ENCODE peak calls at places on chromosomes 7 and 10, in eight cellular contexts. One of them, this sample, is unnamed.

GRCh38 chr10:126247454-126247975 is 140.8 kb downstream of the ADAM12 start:
- DNase-seq in AG04450: peak
- DNase-seq in dorsolateral prefrontal cortex: no peak
- DNase-seq in AG10803: peak
- DNase-seq in brain microvascular endothelial cell: peak
- DNase-seq in fibroblast of pulmonary artery: peak
- DNase-seq in GM20000: no peak
- DNase-seq in GM23338: no peak
- DNase-seq in this sample: peak

GRCh38 chr10:77024456-77024855 is 613.2 kb downstream of the KCNMA1 start:
- DNase-seq in GM20000: no peak
- DNase-seq in AG04450: no peak
- DNase-seq in brain microvascular endothelial cell: no peak
- DNase-seq in fibroblast of pulmonary artery: no peak
- DNase-seq in AG10803: peak
- DNase-seq in dorsolateral prefrontal cortex: no peak
- DNase-seq in GM23338: no peak
- DNase-seq in this sample: no peak

GRCh38 chr10:22308390-22308789 is 7.8 kb upstream of the COMMD3 start:
- DNase-seq in GM23338: no peak
- DNase-seq in AG04450: no peak
- DNase-seq in GM20000: peak
- DNase-seq in fibroblast of pulmonary artery: peak
- DNase-seq in AG10803: no peak
- DNase-seq in dorsolateral prefrontal cortex: no peak
- DNase-seq in brain microvascular endothelial cell: peak
- DNase-seq in this sample: no peak

GRCh38 chr7:47185193-47185592 is 396.7 kb downstream of the TNS3 start:
- DNase-seq in brain microvascular endothelial cell: no peak
- DNase-seq in fibroblast of pulmonary artery: no peak
- DNase-seq in AG04450: no peak
- DNase-seq in GM20000: no peak
- DNase-seq in GM23338: no peak
- DNase-seq in AG10803: no peak
- DNase-seq in dorsolateral prefrontal cortex: no peak
- DNase-seq in this sample: no peak

GRCh38 chr7:157809863-157810851 is 473.4 kb downstream of the DNAJB6 start:
- DNase-seq in dorsolateral prefrontal cortex: no peak
- DNase-seq in brain microvascular endothelial cell: no peak
- DNase-seq in fibroblast of pulmonary artery: no peak
- DNase-seq in AG04450: no peak
- DNase-seq in AG10803: no peak
- DNase-seq in GM23338: no peak
- DNase-seq in GM20000: no peak
- DNase-seq in this sample: no peak

GRCh38 chr7:151876112-151876898 is 610 bp downstream of the PRKAG2 start:
- DNase-seq in AG04450: no peak
- DNase-seq in AG10803: peak
- DNase-seq in GM23338: peak
- DNase-seq in fibroblast of pulmonary artery: peak
- DNase-seq in dorsolateral prefrontal cortex: no peak
- DNase-seq in GM20000: peak
- DNase-seq in brain microvascular endothelial cell: no peak
- DNase-seq in this sample: no peak

GRCh38 chr10:72285972-72286521 is 12.3 kb downstream of the DDIT4 start:
- DNase-seq in fibroblast of pulmonary artery: peak
- DNase-seq in AG04450: no peak
- DNase-seq in GM20000: no peak
- DNase-seq in AG10803: no peak
- DNase-seq in GM23338: no peak
- DNase-seq in brain microvascular endothelial cell: no peak
- DNase-seq in dorsolateral prefrontal cortex: no peak
- DNase-seq in this sample: no peak

GRCh38 chr10:29119374-29119773 is 169.5 kb upstream of the LYZL1 start:
- DNase-seq in GM20000: no peak
- DNase-seq in AG04450: no peak
- DNase-seq in fibroblast of pulmonary artery: peak
- DNase-seq in GM23338: peak
- DNase-seq in dorsolateral prefrontal cortex: no peak
- DNase-seq in brain microvascular endothelial cell: no peak
- DNase-seq in AG10803: peak
- DNase-seq in this sample: no peak

GRCh38 chr10:12180221-12180974 is 15.3 kb downstream of the NUDT5 start:
- DNase-seq in AG10803: no peak
- DNase-seq in GM23338: peak
- DNase-seq in dorsolateral prefrontal cortex: no peak
- DNase-seq in brain microvascular endothelial cell: no peak
- DNase-seq in GM20000: no peak
- DNase-seq in fibroblast of pulmonary artery: no peak
- DNase-seq in AG04450: no peak
- DNase-seq in this sample: no peak

GRCh38 chr7:5495581-5496375 is 72.1 kb upstream of the TNRC18 start:
- DNase-seq in GM20000: no peak
- DNase-seq in brain microvascular endothelial cell: no peak
- DNase-seq in dorsolateral prefrontal cortex: peak
- DNase-seq in AG10803: peak
- DNase-seq in GM23338: no peak
- DNase-seq in fibroblast of pulmonary artery: no peak
- DNase-seq in AG04450: no peak
- DNase-seq in this sample: no peak

GRCh38 chr10:109995178-109995577 is 12.6 kb upstream of the ADD3 start:
- DNase-seq in GM23338: no peak
- DNase-seq in brain microvascular endothelial cell: no peak
- DNase-seq in AG10803: no peak
- DNase-seq in fibroblast of pulmonary artery: no peak
- DNase-seq in GM20000: no peak
- DNase-seq in dorsolateral prefrontal cortex: no peak
- DNase-seq in AG04450: no peak
- DNase-seq in this sample: no peak

GRCh38 chr10:59091239-59091638 is 85.2 kb upstream of the PHYHIPL start:
- DNase-seq in brain microvascular endothelial cell: no peak
- DNase-seq in AG04450: no peak
- DNase-seq in AG10803: no peak
- DNase-seq in fibroblast of pulmonary artery: no peak
- DNase-seq in GM23338: no peak
- DNase-seq in GM20000: no peak
- DNase-seq in dorsolateral prefrontal cortex: no peak
- DNase-seq in this sample: no peak

GRCh38 chr10:79005126-79005820 is 63.5 kb upstream of the ZMIZ1 start:
- DNase-seq in GM23338: no peak
- DNase-seq in GM20000: no peak
- DNase-seq in AG10803: no peak
- DNase-seq in AG04450: no peak
- DNase-seq in fibroblast of pulmonary artery: no peak
- DNase-seq in dorsolateral prefrontal cortex: no peak
- DNase-seq in brain microvascular endothelial cell: no peak
- DNase-seq in this sample: no peak

GRCh38 chr10:79322616-79323566 is 24.4 kb upstream of the PPIF start:
- DNase-seq in brain microvascular endothelial cell: peak
- DNase-seq in GM20000: no peak
- DNase-seq in dorsolateral prefrontal cortex: no peak
- DNase-seq in fibroblast of pulmonary artery: peak
- DNase-seq in AG10803: peak
- DNase-seq in GM23338: no peak
- DNase-seq in AG04450: no peak
- DNase-seq in this sample: peak

GRCh38 chr7:74525881-74526280 is 72.2 kb downstream of the GTF2IRD1 start:
- DNase-seq in dorsolateral prefrontal cortex: no peak
- DNase-seq in GM23338: peak
- DNase-seq in fibroblast of pulmonary artery: no peak
- DNase-seq in brain microvascular endothelial cell: no peak
- DNase-seq in AG04450: no peak
- DNase-seq in AG10803: no peak
- DNase-seq in GM20000: no peak
- DNase-seq in this sample: no peak

GRCh38 chr10:127755758-127756157 is 18.8 kb downstream of the FOXI2 start:
- DNase-seq in AG04450: no peak
- DNase-seq in brain microvascular endothelial cell: no peak
- DNase-seq in dorsolateral prefrontal cortex: no peak
- DNase-seq in GM20000: no peak
- DNase-seq in fibroblast of pulmonary artery: no peak
- DNase-seq in GM23338: no peak
- DNase-seq in AG10803: no peak
- DNase-seq in this sample: no peak

GRCh38 chr10:95474228-95475002 is 86.8 kb downstream of the SORBS1 start:
- DNase-seq in GM20000: no peak
- DNase-seq in brain microvascular endothelial cell: no peak
- DNase-seq in dorsolateral prefrontal cortex: no peak
- DNase-seq in AG04450: no peak
- DNase-seq in GM23338: peak
- DNase-seq in fibroblast of pulmonary artery: peak
- DNase-seq in AG10803: peak
- DNase-seq in this sample: no peak

GRCh38 chr7:107201795-107202450 is 33.1 kb downstream of the HBP1 start:
- DNase-seq in GM20000: peak
- DNase-seq in AG04450: no peak
- DNase-seq in fibroblast of pulmonary artery: peak
- DNase-seq in dorsolateral prefrontal cortex: peak
- DNase-seq in brain microvascular endothelial cell: peak
- DNase-seq in GM23338: peak
- DNase-seq in AG10803: no peak
- DNase-seq in this sample: peak

GRCh38 chr7:100830396-100830795 is 3.1 kb upstream of the EPHB4 start:
- DNase-seq in brain microvascular endothelial cell: no peak
- DNase-seq in GM23338: no peak
- DNase-seq in dorsolateral prefrontal cortex: no peak
- DNase-seq in AG04450: no peak
- DNase-seq in AG10803: no peak
- DNase-seq in GM20000: no peak
- DNase-seq in fibroblast of pulmonary artery: no peak
- DNase-seq in this sample: no peak

GRCh38 chr10:60073397-60073780 is 167.0 kb upstream of the CCDC6 start:
- DNase-seq in fibroblast of pulmonary artery: no peak
- DNase-seq in dorsolateral prefrontal cortex: no peak
- DNase-seq in AG10803: no peak
- DNase-seq in brain microvascular endothelial cell: peak
- DNase-seq in GM23338: no peak
- DNase-seq in AG04450: no peak
- DNase-seq in GM20000: no peak
- DNase-seq in this sample: no peak

GRCh38 chr7:30661926-30662325 is 20.3 kb downstream of the CRHR2 start:
- DNase-seq in GM23338: no peak
- DNase-seq in AG04450: no peak
- DNase-seq in AG10803: no peak
- DNase-seq in dorsolateral prefrontal cortex: no peak
- DNase-seq in fibroblast of pulmonary artery: no peak
- DNase-seq in GM20000: no peak
- DNase-seq in brain microvascular endothelial cell: no peak
- DNase-seq in this sample: no peak

GRCh38 chr7:156094350-156095146 is 282.3 kb upstream of the SHH start:
- DNase-seq in GM23338: no peak
- DNase-seq in GM20000: no peak
- DNase-seq in AG04450: no peak
- DNase-seq in fibroblast of pulmonary artery: no peak
- DNase-seq in brain microvascular endothelial cell: no peak
- DNase-seq in AG10803: no peak
- DNase-seq in dorsolateral prefrontal cortex: no peak
- DNase-seq in this sample: no peak

GRCh38 chr7:1873857-1874521 is 203.9 kb downstream of the ELFN1 start:
- DNase-seq in AG04450: no peak
- DNase-seq in brain microvascular endothelial cell: no peak
- DNase-seq in dorsolateral prefrontal cortex: no peak
- DNase-seq in fibroblast of pulmonary artery: no peak
- DNase-seq in GM20000: no peak
- DNase-seq in AG10803: no peak
- DNase-seq in GM23338: no peak
- DNase-seq in this sample: no peak

GRCh38 chr7:26686448-26686981 is 177.9 kb downstream of the SKAP2 start:
- DNase-seq in fibroblast of pulmonary artery: peak
- DNase-seq in AG04450: peak
- DNase-seq in AG10803: peak
- DNase-seq in GM23338: peak
- DNase-seq in dorsolateral prefrontal cortex: no peak
- DNase-seq in brain microvascular endothelial cell: no peak
- DNase-seq in GM20000: peak
- DNase-seq in this sample: peak

GRCh38 chr10:18658301-18658991 is 785 bp upstream of the ARL5B start:
- DNase-seq in GM20000: peak
- DNase-seq in GM23338: no peak
- DNase-seq in AG10803: peak
- DNase-seq in brain microvascular endothelial cell: no peak
- DNase-seq in dorsolateral prefrontal cortex: no peak
- DNase-seq in AG04450: no peak
- DNase-seq in fibroblast of pulmonary artery: peak
- DNase-seq in this sample: peak

DNA sequence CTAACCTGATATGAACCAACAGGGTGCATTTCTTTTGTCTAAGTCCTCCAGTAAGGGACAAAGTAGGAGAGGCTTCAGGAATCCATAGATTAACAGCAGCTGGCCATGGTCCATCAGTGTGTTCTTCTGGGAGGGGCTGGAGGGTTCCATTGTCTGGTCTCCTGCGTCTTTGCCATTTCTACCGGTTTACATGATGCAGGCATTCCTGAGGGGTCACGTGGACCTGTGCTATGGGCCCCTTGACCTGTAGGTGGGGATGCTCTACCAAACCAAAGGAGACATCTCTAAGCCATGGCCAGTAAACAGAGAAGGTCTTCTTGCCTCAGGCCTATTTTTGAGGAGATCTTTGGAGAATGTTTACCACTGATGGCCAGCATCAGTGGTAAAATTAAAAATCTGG is 28.7 kb upstream of the HABP2 start:
- DNase-seq in AG10803: no peak
- DNase-seq in AG04450: no peak
- DNase-seq in fibroblast of pulmonary artery: no peak
- DNase-seq in GM23338: peak
- DNase-seq in dorsolateral prefrontal cortex: no peak
- DNase-seq in GM20000: no peak
- DNase-seq in brain microvascular endothelial cell: no peak
- DNase-seq in this sample: no peak
- TF ChIP-seq CTCF in AG10803: no peak
- TF ChIP-seq CTCF in AG04450: no peak
- TF ChIP-seq CTCF in fibroblast of pulmonary artery: no peak
- TF ChIP-seq CTCF in GM23338: peak
- TF ChIP-seq CTCF in dorsolateral prefrontal cortex: no peak
- TF ChIP-seq CTCF in GM20000: no peak
- TF ChIP-seq CTCF in brain microvascular endothelial cell: no peak
- TF ChIP-seq CTCF in this sample: no peak

GRCh38 chr7:118259115-118259514 is 34.6 kb downstream of the ANKRD7 start:
- DNase-seq in fibroblast of pulmonary artery: peak
- DNase-seq in AG10803: no peak
- DNase-seq in dorsolateral prefrontal cortex: no peak
- DNase-seq in brain microvascular endothelial cell: no peak
- DNase-seq in GM23338: no peak
- DNase-seq in GM20000: no peak
- DNase-seq in AG04450: no peak
- DNase-seq in this sample: no peak
- TF ChIP-seq CTCF in fibroblast of pulmonary artery: no peak
- TF ChIP-seq CTCF in AG10803: no peak
- TF ChIP-seq CTCF in dorsolateral prefrontal cortex: no peak
- TF ChIP-seq CTCF in brain microvascular endothelial cell: no peak
- TF ChIP-seq CTCF in GM23338: no peak
- TF ChIP-seq CTCF in GM20000: no peak
- TF ChIP-seq CTCF in AG04450: no peak
- TF ChIP-seq CTCF in this sample: no peak

GRCh38 chr7:99312316-99313203 is 13.1 kb upstream of the ARPC1A start:
- DNase-seq in fibroblast of pulmonary artery: peak
- DNase-seq in brain microvascular endothelial cell: peak
- DNase-seq in GM20000: peak
- DNase-seq in dorsolateral prefrontal cortex: peak
- DNase-seq in AG04450: peak
- DNase-seq in GM23338: peak
- DNase-seq in AG10803: peak
- DNase-seq in this sample: peak
- TF ChIP-seq CTCF in fibroblast of pulmonary artery: peak
- TF ChIP-seq CTCF in brain microvascular endothelial cell: peak
- TF ChIP-seq CTCF in GM20000: peak
- TF ChIP-seq CTCF in dorsolateral prefrontal cortex: peak
- TF ChIP-seq CTCF in AG04450: peak
- TF ChIP-seq CTCF in GM23338: peak
- TF ChIP-seq CTCF in AG10803: peak
- TF ChIP-seq CTCF in this sample: peak

GRCh38 chr10:35916791-35917190 is 274.7 kb upstream of the FZD8 start:
- DNase-seq in brain microvascular endothelial cell: no peak
- DNase-seq in AG10803: peak
- DNase-seq in fibroblast of pulmonary artery: no peak
- DNase-seq in dorsolateral prefrontal cortex: no peak
- DNase-seq in GM23338: peak
- DNase-seq in AG04450: no peak
- DNase-seq in GM20000: no peak
- DNase-seq in this sample: no peak
- TF ChIP-seq CTCF in brain microvascular endothelial cell: peak
- TF ChIP-seq CTCF in AG10803: peak
- TF ChIP-seq CTCF in fibroblast of pulmonary artery: no peak
- TF ChIP-seq CTCF in dorsolateral prefrontal cortex: no peak
- TF ChIP-seq CTCF in GM23338: peak
- TF ChIP-seq CTCF in AG04450: no peak
- TF ChIP-seq CTCF in GM20000: no peak
- TF ChIP-seq CTCF in this sample: peak

This sample was measured in HFFc6.